ENCODE peak calls at places on chromosomes 4 and X, in four cellular contexts. K is A673; S is naive thymus-derived CD4-positive, alpha-beta T cell; G is NT2/D1. B is an unnamed sample.

GRCh38 chr4:40559585-40560465 is 69.8 kb downstream of the RBM47 start:
- DNase-seq in S (no peak), G (no peak), K (no peak), B (no peak)

GRCh38 chr4:63901311-63901710 is 507.9 kb downstream of the TECRL start:
- DNase-seq in K (no peak), S (no peak), G (peak; percentile 32), B (no peak)

GRCh38 chrX:130120321-130120731 is 10.0 kb upstream of the ELF4 start:
- DNase-seq in K (no peak), S (peak; percentile 16), G (no peak), B (peak; percentile 84)

GRCh38 chrX:105211051-105211575 is 9.4 kb downstream of the TEX13A start:
- DNase-seq in S (no peak), K (no peak), G (no peak), B (no peak)

GRCh38 chr4:98262431-98262830 is 1.2 kb downstream of the RAP1GDS1 start:
- DNase-seq in G (no peak), K (peak; percentile 14), S (no peak), B (peak; percentile 53)

GRCh38 chrX:77493677-77494553 is 46.7 kb downstream of the FGF16 start:
- DNase-seq in K (peak; percentile 92), G (peak; percentile 80), S (no peak), B (no peak)

GRCh38 chr4:120557372-120557771 is 365.2 kb downstream of the PRDM5 start:
- DNase-seq in G (no peak), S (no peak), K (no peak), B (no peak)

GRCh38 chr4:5959221-5959982 is 58.8 kb downstream of the C4orf50 start:
- DNase-seq in K (peak; percentile 24), S (no peak), G (no peak), B (no peak)

GRCh38 chr4:89290727-89291126 is 16.9 kb downstream of the GPRIN3 start:
- DNase-seq in S (no peak), K (peak; percentile 61), G (no peak), B (no peak)